ENCODE peak calls at places on chromosomes 1 and 21, in nine cellular contexts. J is adrenal gland; K is CD4-positive, CD25-positive, alpha-beta regulatory T cell; V is endodermal cell; A is lower lobe of right lung; F is heart right ventricle; C is cardiac muscle cell; N is PC-9; T is astrocyte of the spinal cord. O is an unnamed sample.

GRCh38 chr1:64898107-64898861 is 68.1 kb downstream of the JAK1 start:
- DNase-seq in T (peak), A (peak), V (peak), F (peak), C (peak), N (peak), J (peak), K (no peak), O (no peak)

GRCh38 chr1:9078035-9078948 is 8.9 kb upstream of the SLC2A5 start:
- DNase-seq in C (peak), F (no peak), T (peak), N (no peak), J (no peak), A (no peak), K (peak), V (no peak), O (no peak)

GRCh38 chr1:1891349-1892078 is 627 bp upstream of the GNB1 start:
- DNase-seq in V (peak), T (peak), K (peak), C (peak), A (peak), J (peak), F (peak), N (peak), O (peak)

GRCh38 chr1:4778056-4778455 is 123.6 kb downstream of the AJAP1 start:
- DNase-seq in T (no peak), K (no peak), F (no peak), N (no peak), V (peak), A (no peak), C (peak), J (peak), O (peak)

GRCh38 chr1:184362876-184363275 is 24.0 kb upstream of the C1orf21 start:
- DNase-seq in K (no peak), N (no peak), C (peak), F (no peak), T (no peak), A (no peak), J (no peak), V (no peak), O (no peak)

GRCh38 chr1:192445849-192446489 is 129.2 kb downstream of the RGS21 start:
- DNase-seq in F (no peak), J (peak), K (peak), C (peak), T (peak), N (peak), A (no peak), V (peak), O (peak)

GRCh38 chr1:29033829-29034466 is 89.8 kb downstream of the TMEM200B start:
- DNase-seq in T (peak), A (no peak), C (peak), K (peak), F (no peak), V (no peak), N (no peak), J (no peak), O (no peak)

GRCh38 chr1:204692852-204693356 is 7.4 kb upstream of the LRRN2 start:
- DNase-seq in K (peak), C (no peak), V (peak), A (no peak), T (no peak), J (no peak), N (no peak), F (no peak), O (no peak)

GRCh38 chr1:12501661-12502060 is 116.3 kb downstream of the DHRS3 start:
- DNase-seq in A (no peak), N (no peak), V (no peak), J (peak), C (peak), K (no peak), F (no peak), T (peak), O (no peak)

GRCh38 chr1:53359225-53359933 is 31.5 kb upstream of the LRP8 start:
- DNase-seq in K (no peak), T (no peak), F (no peak), A (no peak), N (no peak), J (no peak), V (peak), C (no peak), O (peak)

GRCh38 chr1:230501845-230502244 is 75.7 kb upstream of the PGBD5 start:
- DNase-seq in N (no peak), V (no peak), J (no peak), F (no peak), T (no peak), C (no peak), A (no peak), K (no peak), O (no peak)

GRCh38 chr1:94858276-94858675 is 38.1 kb downstream of the SLC44A3 start:
- DNase-seq in F (no peak), K (no peak), N (peak), C (no peak), T (peak), V (no peak), J (peak), A (peak), O (no peak)

GRCh38 chr21:34722684-34723300 is 54.0 kb downstream of the CLIC6 start:
- DNase-seq in N (no peak), A (no peak), C (no peak), K (peak), J (no peak), V (peak), F (no peak), T (no peak), O (peak)

GRCh38 chr1:170929835-170930554 is 5.3 kb upstream of the MROH9 start:
- DNase-seq in J (peak), A (no peak), N (peak), C (peak), T (peak), V (peak), F (no peak), K (peak), O (peak)

GRCh38 chr1:8536521-8536920 is 218.6 kb downstream of the SLC45A1 start:
- DNase-seq in N (no peak), V (no peak), T (no peak), A (no peak), K (no peak), C (no peak), F (no peak), J (no peak), O (no peak)

GRCh38 chr1:195663549-195664280 is 944.5 kb downstream of the KCNT2 start:
- DNase-seq in A (no peak), K (no peak), N (peak), J (no peak), V (no peak), C (peak), F (no peak), T (peak), O (no peak)

GRCh38 chr1:167722152-167722869 is 529 bp downstream of the MPZL1 start:
- DNase-seq in C (peak), K (peak), A (no peak), F (no peak), T (peak), J (peak), V (peak), N (peak), O (peak)

GRCh38 chr21:45041351-45041805 is 33.0 kb upstream of the ADARB1 start:
- DNase-seq in T (peak), V (no peak), A (peak), K (no peak), C (peak), J (peak), N (no peak), F (peak), O (no peak)

GRCh38 chr1:24251501-24251900 is 64.4 kb upstream of the IFNLR1 start:
- DNase-seq in A (no peak), F (no peak), T (no peak), N (no peak), K (no peak), C (no peak), J (no peak), V (no peak), O (no peak)

GRCh38 chr1:1087351-1088035 is 13.4 kb upstream of the RNF223 start:
- DNase-seq in C (no peak), K (no peak), N (no peak), J (no peak), A (peak), F (no peak), V (no peak), T (no peak), O (no peak)

GRCh38 chr1:77047978-77048614 is 171.1 kb downstream of the PIGK start:
- DNase-seq in N (no peak), A (no peak), F (no peak), T (no peak), K (no peak), C (no peak), V (no peak), J (no peak), O (no peak)

GRCh38 chr1:205706601-205707502 is 26.5 kb upstream of the SLC45A3 start:
- DNase-seq in J (no peak), V (no peak), N (no peak), A (no peak), K (no peak), T (no peak), F (no peak), C (peak), O (no peak)

GRCh38 chr1:52842643-52843310 is at the start of gene ZYG11A:
- DNase-seq in J (peak), K (peak), V (peak), T (peak), A (peak), C (peak), N (peak), F (peak), O (no peak)

GRCh38 chr1:20555025-20555757 is 2.8 kb downstream of the FAM43B start:
- DNase-seq in N (no peak), J (peak), T (peak), C (peak), A (no peak), F (no peak), K (no peak), V (no peak), O (no peak)

GRCh38 chr1:246971322-246971721 is 36.5 kb downstream of the ZNF695 start:
- DNase-seq in J (peak), N (peak), C (peak), K (peak), V (peak), A (peak), F (peak), T (peak), O (peak)

GRCh38 chr1:57860333-57860732 is 436.5 kb upstream of the DAB1 start:
- DNase-seq in J (no peak), K (no peak), V (no peak), A (no peak), C (no peak), T (no peak), F (no peak), N (no peak), O (no peak)

GRCh38 chr1:17893891-17894631 is 138.9 kb downstream of the ACTL8 start:
- DNase-seq in F (no peak), C (no peak), J (no peak), A (no peak), N (no peak), T (no peak), K (no peak), V (peak), O (no peak)

GRCh38 chr21:34732388-34732821 is 63.6 kb downstream of the CLIC6 start:
- DNase-seq in K (no peak), F (no peak), C (no peak), V (no peak), N (no peak), T (no peak), A (no peak), J (peak), O (no peak)

GRCh38 chr1:224205438-224205840 is 22.4 kb downstream of the DEGS1 start:
- DNase-seq in N (no peak), A (no peak), T (peak), F (no peak), C (peak), K (peak), J (peak), V (no peak), O (no peak)

GRCh38 chr1:116372186-116372585 is 858 bp upstream of the ATP1A1 start:
- DNase-seq in T (no peak), V (no peak), N (no peak), A (peak), K (no peak), C (no peak), F (no peak), J (no peak), O (no peak)

GRCh38 chr1:177065430-177065829 is 99.1 kb downstream of the ASTN1 start:
- DNase-seq in F (no peak), J (no peak), T (no peak), C (no peak), K (no peak), N (no peak), A (no peak), V (peak), O (no peak)

GRCh38 chr1:84442256-84442655 is 36.8 kb upstream of the RPF1 start:
- DNase-seq in T (peak), K (peak), N (no peak), F (no peak), C (peak), V (no peak), A (no peak), J (no peak), O (no peak)

GRCh38 chr1:183023601-183024351 is 556 bp downstream of the LAMC1 start:
- DNase-seq in C (peak), F (peak), A (peak), J (peak), T (peak), V (peak), N (peak), K (peak), O (peak)

GRCh38 chr1:53580739-53581475 is 121.7 kb downstream of the DMRTB1 start:
- DNase-seq in A (no peak), C (no peak), K (no peak), J (no peak), F (no peak), T (no peak), N (no peak), V (no peak), O (peak)

GRCh38 chr1:20366076-20366765 is 75.5 kb downstream of the VWA5B1 start:
- DNase-seq in J (peak), V (peak), C (peak), T (no peak), A (no peak), K (no peak), N (no peak), F (no peak), O (peak)

GRCh38 chr1:10708807-10709523 is 87.5 kb downstream of the CASZ1 start:
- DNase-seq in J (no peak), C (no peak), F (no peak), A (no peak), V (no peak), N (no peak), T (no peak), K (no peak), O (no peak)
- H3K4me3 ChIP-seq in J (no peak), C (no peak), F (no peak), A (no peak), V (no peak), N (no peak), T (no peak), K (no peak), O (no peak)

DNA sequence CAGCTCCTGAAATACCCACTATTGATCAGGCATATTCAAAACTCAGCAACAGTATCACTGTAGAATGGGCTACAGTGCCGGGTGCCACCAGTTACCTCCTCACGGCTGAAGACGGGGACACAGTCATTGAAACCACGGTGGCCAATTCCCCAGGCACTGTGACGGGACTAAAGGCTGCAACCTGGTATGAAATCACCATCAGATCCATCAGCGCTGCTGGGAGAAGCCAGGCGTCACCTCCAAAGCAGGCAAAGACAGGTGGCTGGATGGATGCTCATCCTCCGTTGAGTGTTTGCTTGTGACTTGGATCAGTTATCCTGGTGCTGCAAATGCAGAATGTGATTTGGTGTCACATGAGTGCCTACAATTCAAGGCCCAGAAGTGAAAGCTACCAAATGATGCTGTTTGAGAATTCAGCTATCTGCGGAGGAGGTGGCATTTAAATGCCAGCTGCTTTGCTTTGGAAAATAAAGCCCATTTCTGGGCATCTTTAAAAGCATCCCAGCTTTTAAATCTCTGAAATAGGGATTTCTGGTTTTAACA is 5.1 kb downstream of the FNDC7 start:
- DNase-seq in V (no peak), J (no peak), F (no peak), K (no peak), T (no peak), C (no peak), A (no peak), N (no peak), O (no peak)
- H3K4me3 ChIP-seq in V (no peak), J (no peak), F (no peak), K (no peak), T (no peak), C (no peak), A (no peak), N (no peak), O (no peak)

GRCh38 chr1:200226969-200227303 is 182.9 kb downstream of the ZNF281 start:
- DNase-seq in K (no peak), A (no peak), J (no peak), N (no peak), F (no peak), C (no peak), T (no peak), V (peak), O (no peak)

GRCh38 chr1:200223613-200224012 is 186.2 kb downstream of the ZNF281 start:
- DNase-seq in T (no peak), K (no peak), A (no peak), C (no peak), J (no peak), N (no peak), F (no peak), V (no peak), O (no peak)

GRCh38 chr1:200224315-200224714 is 185.5 kb downstream of the ZNF281 start:
- DNase-seq in N (no peak), C (no peak), V (no peak), K (no peak), J (no peak), F (no peak), T (peak), A (no peak), O (no peak)

GRCh38 chr1:200228081-200228480 is 181.8 kb downstream of the ZNF281 start:
- DNase-seq in V (no peak), J (no peak), F (no peak), N (no peak), C (no peak), T (no peak), A (no peak), K (no peak), O (no peak)

DNA sequence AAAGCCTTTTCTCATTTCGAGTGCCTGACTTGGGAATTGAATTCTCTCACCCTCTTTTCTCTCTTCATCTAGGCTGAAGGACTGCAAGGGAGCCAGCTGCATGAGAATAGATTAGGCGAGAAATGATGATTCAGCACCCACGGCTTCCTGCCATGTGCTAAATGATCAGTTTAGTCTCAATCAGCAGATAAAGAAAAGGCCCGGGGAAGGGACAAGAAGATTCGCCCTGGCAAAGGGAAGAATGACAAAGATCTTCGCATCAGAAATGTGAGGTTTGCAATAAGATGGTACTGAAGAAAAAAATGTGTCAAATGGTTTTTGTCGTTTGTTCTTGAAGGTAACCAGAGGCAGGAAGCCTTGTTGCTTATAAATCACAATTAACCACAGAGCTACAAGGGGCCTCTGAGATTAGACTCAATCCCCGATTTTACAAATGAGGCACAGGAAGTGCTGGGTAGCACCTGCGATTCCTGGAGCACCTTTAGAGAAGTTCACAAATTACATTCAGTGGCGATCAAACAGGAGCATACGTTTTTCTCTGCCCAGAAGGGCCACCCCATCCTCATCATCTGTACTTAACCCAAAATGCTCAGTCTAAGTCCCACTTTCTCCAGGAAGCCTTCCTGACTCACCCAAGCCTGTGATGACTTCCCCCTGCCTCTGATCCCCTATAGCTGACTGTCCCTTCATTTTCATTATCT is 183.4 kb downstream of the ZNF281 start:
- DNase-seq in N (no peak), J (no peak), C (peak), K (peak), F (no peak), A (no peak), T (no peak), V (peak), O (no peak)
- H3K4me3 ChIP-seq in N (no peak), J (no peak), C (no peak), K (peak), F (no peak), A (no peak), T (no peak), V (no peak), O (no peak)

DNA sequence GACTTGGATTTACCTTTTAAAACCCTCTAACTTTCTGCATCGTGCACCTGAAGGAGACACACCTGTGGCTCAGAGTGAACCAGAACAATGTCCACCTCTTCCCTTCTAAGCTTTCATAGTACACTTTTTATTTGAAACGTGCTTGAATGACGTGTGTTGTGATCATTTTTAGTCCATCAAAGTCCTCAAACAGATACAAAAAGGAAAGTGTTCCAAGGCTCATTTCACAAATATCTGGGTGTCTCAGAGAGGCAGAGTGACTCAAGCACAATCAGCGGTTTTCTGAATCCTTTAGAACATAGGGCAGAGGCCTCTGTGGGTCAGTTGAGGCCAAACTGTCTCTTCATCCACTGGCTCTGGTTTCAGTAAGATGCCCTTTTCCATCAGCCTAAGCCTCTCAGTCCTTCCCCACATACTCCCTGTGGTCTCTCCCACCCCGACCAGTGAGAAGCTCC is 49.7 kb downstream of the TOMM20 start:
- DNase-seq in J (no peak), K (no peak), V (no peak), C (peak), F (no peak), T (peak), N (no peak), A (peak), O (peak)
- H3K4me3 ChIP-seq in J (no peak), K (no peak), V (no peak), C (no peak), F (no peak), T (no peak), N (peak), A (no peak), O (no peak)

GRCh38 chr1:165678509-165678908 is 19.9 kb downstream of the ALDH9A1 start:
- DNase-seq in J (no peak), C (no peak), K (peak), F (no peak), T (no peak), A (no peak), V (no peak), N (no peak), O (no peak)

GRCh38 chr1:165683848-165684485 is 14.4 kb downstream of the ALDH9A1 start:
- DNase-seq in K (no peak), C (no peak), J (no peak), A (no peak), N (no peak), V (no peak), T (no peak), F (no peak), O (no peak)

GRCh38 chr1:165680303-165680702 is 18.1 kb downstream of the ALDH9A1 start:
- DNase-seq in N (no peak), A (no peak), F (no peak), T (no peak), C (no peak), J (no peak), K (no peak), V (no peak), O (no peak)

GRCh38 chr1:165675794-165676193 is 22.6 kb downstream of the ALDH9A1 start:
- DNase-seq in N (no peak), V (no peak), K (no peak), J (no peak), C (no peak), T (no peak), A (no peak), F (no peak), O (no peak)

GRCh38 chr1:165679282-165680036 is 18.9 kb downstream of the ALDH9A1 start:
- DNase-seq in C (no peak), J (no peak), T (no peak), A (no peak), F (no peak), V (peak), K (peak), N (no peak), O (no peak)
- H3K4me3 ChIP-seq in C (no peak), J (no peak), T (no peak), A (no peak), F (no peak), V (no peak), K (no peak), N (no peak), O (no peak)

GRCh38 chr1:209829716-209830115 is 1.9 kb downstream of the UTP25 start:
- DNase-seq in F (no peak), N (no peak), C (no peak), A (no peak), J (no peak), T (no peak), V (no peak), K (no peak), O (no peak)
- H3K4me3 ChIP-seq in F (no peak), N (peak), C (no peak), A (no peak), J (no peak), T (no peak), V (no peak), K (peak), O (no peak)